ENCODE peak calls at places on chromosomes 7 and 10, in four cellular contexts. One of them, this sample, is unnamed.

GRCh38 chr10:64658528-64658927 is 1137.3 kb downstream of the REEP3 start:
- DNase-seq in Karpas-422: no peak
- DNase-seq in fibroblast of lung: no peak
- DNase-seq in DND-41: no peak
- DNase-seq in this sample: no peak

GRCh38 chr10:81514811-81515210 is 360.2 kb upstream of the NRG3 start:
- DNase-seq in Karpas-422: no peak
- DNase-seq in fibroblast of lung: no peak
- DNase-seq in DND-41: no peak
- DNase-seq in this sample: no peak

GRCh38 chr7:139734395-139734794 is 43.4 kb downstream of the HIPK2 start:
- DNase-seq in fibroblast of lung: peak; percentile 100
- DNase-seq in DND-41: no peak
- DNase-seq in Karpas-422: no peak
- DNase-seq in this sample: peak; percentile 99

GRCh38 chr10:100709146-100709545 is 36.2 kb upstream of the PAX2 start:
- DNase-seq in Karpas-422: no peak
- DNase-seq in DND-41: no peak
- DNase-seq in fibroblast of lung: no peak
- DNase-seq in this sample: no peak

GRCh38 chr7:19369806-19370205 is 224.6 kb upstream of the FERD3L start:
- DNase-seq in DND-41: no peak
- DNase-seq in fibroblast of lung: no peak
- DNase-seq in Karpas-422: no peak
- DNase-seq in this sample: no peak

GRCh38 chr7:152086513-152086912 is 61.0 kb downstream of the GALNT11 start:
- DNase-seq in DND-41: no peak
- DNase-seq in fibroblast of lung: no peak
- DNase-seq in Karpas-422: no peak
- DNase-seq in this sample: no peak

GRCh38 chr7:124784879-124785818 is 19.6 kb upstream of the GPR37 start:
- DNase-seq in DND-41: peak; percentile 20
- DNase-seq in Karpas-422: peak; percentile 74
- DNase-seq in fibroblast of lung: peak; percentile 85
- DNase-seq in this sample: peak; percentile 75

GRCh38 chr7:44791278-44792219 is 4.9 kb upstream of the PPIA start:
- DNase-seq in Karpas-422: no peak
- DNase-seq in fibroblast of lung: peak; percentile 56
- DNase-seq in DND-41: no peak
- DNase-seq in this sample: peak; percentile 81

GRCh38 chr10:95626468-95626867 is 30.0 kb downstream of the ALDH18A1 start:
- DNase-seq in fibroblast of lung: no peak
- DNase-seq in DND-41: no peak
- DNase-seq in Karpas-422: no peak
- DNase-seq in this sample: no peak

GRCh38 chr7:110568388-110568787 is 522.5 kb upstream of the LRRN3 start:
- DNase-seq in Karpas-422: no peak
- DNase-seq in fibroblast of lung: no peak
- DNase-seq in DND-41: no peak
- DNase-seq in this sample: no peak

GRCh38 chr7:123624527-123625183 is 23.0 kb downstream of the ASB15 start:
- DNase-seq in fibroblast of lung: no peak
- DNase-seq in DND-41: peak; percentile 38
- DNase-seq in Karpas-422: peak; percentile 87
- DNase-seq in this sample: peak; percentile 22

GRCh38 chr10:6221971-6222751 is 19.4 kb downstream of the PFKFB3 start:
- DNase-seq in DND-41: no peak
- DNase-seq in fibroblast of lung: no peak
- DNase-seq in Karpas-422: no peak
- DNase-seq in this sample: peak; percentile 80

GRCh38 chr7:101589976-101590662 is 39.0 kb downstream of the MYL10 start:
- DNase-seq in DND-41: no peak
- DNase-seq in fibroblast of lung: no peak
- DNase-seq in Karpas-422: peak; percentile 20
- DNase-seq in this sample: no peak

GRCh38 chr10:8183241-8183704 is 128.8 kb downstream of the GATA3 start:
- DNase-seq in fibroblast of lung: no peak
- DNase-seq in DND-41: no peak
- DNase-seq in Karpas-422: no peak
- DNase-seq in this sample: no peak

GRCh38 chr7:75696263-75697037 is 42.3 kb downstream of the HIP1 start:
- DNase-seq in Karpas-422: no peak
- DNase-seq in fibroblast of lung: no peak
- DNase-seq in DND-41: no peak
- DNase-seq in this sample: no peak

GRCh38 chr10:17199351-17199804 is 2.1 kb downstream of the TRDMT1 start:
- DNase-seq in DND-41: no peak
- DNase-seq in fibroblast of lung: peak; percentile 81
- DNase-seq in Karpas-422: no peak
- DNase-seq in this sample: peak; percentile 74

GRCh38 chr10:103929396-103929921 is 11.5 kb upstream of the STN1 start:
- DNase-seq in Karpas-422: no peak
- DNase-seq in fibroblast of lung: peak; percentile 41
- DNase-seq in DND-41: no peak
- DNase-seq in this sample: no peak

GRCh38 chr10:103926722-103927319 is 8.8 kb upstream of the STN1 start:
- DNase-seq in Karpas-422: no peak
- DNase-seq in DND-41: no peak
- DNase-seq in fibroblast of lung: no peak
- DNase-seq in this sample: no peak

GRCh38 chr10:103930449-103930848 is 12.5 kb upstream of the STN1 start:
- DNase-seq in Karpas-422: no peak
- DNase-seq in fibroblast of lung: no peak
- DNase-seq in DND-41: no peak
- DNase-seq in this sample: no peak

GRCh38 chr10:103930881-103931280 is 12.9 kb upstream of the STN1 start:
- DNase-seq in Karpas-422: no peak
- DNase-seq in DND-41: no peak
- DNase-seq in fibroblast of lung: no peak
- DNase-seq in this sample: no peak

DNA sequence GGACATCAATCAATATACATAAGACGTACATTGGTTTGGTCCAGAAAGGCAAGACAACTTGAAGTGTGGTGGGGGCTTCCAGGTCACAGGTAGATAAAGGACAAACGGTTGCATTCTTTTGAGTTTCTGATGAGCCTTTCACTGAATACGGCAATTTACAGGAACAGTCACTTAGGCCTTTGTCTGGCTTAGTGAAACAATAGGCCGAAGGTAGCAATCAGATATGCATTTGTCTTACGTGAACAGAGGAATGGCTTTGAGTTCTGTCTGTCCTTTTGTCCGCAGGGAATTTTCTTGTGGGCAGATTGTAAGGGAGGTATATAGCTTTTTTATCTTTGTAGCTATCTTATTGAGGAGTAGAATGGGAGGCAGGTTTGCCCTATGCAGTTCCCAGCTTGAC is 10.8 kb upstream of the STN1 start:
- DNase-seq in Karpas-422: no peak
- DNase-seq in fibroblast of lung: no peak
- DNase-seq in DND-41: no peak
- DNase-seq in this sample: no peak
- H3K4me3 ChIP-seq in Karpas-422: no peak overlapping the region
- H3K4me3 ChIP-seq in fibroblast of lung: no peak overlapping the region
- H3K4me3 ChIP-seq in DND-41: no peak overlapping the region
- H3K4me3 ChIP-seq in this sample: no peak overlapping the region

GRCh38 chr10:75400163-75400768 is 1.3 kb downstream of the ZNF503 start:
- DNase-seq in fibroblast of lung: peak; percentile 53
- DNase-seq in Karpas-422: no peak
- DNase-seq in DND-41: no peak
- DNase-seq in this sample: peak; percentile 69

GRCh38 chr10:75402486-75403143 is 1.1 kb upstream of the ZNF503 start:
- DNase-seq in Karpas-422: no peak
- DNase-seq in fibroblast of lung: no peak
- DNase-seq in DND-41: no peak
- DNase-seq in this sample: peak; percentile 60

GRCh38 chr10:75399461-75400162 is 2.0 kb downstream of the ZNF503 start:
- DNase-seq in DND-41: no peak
- DNase-seq in Karpas-422: no peak
- DNase-seq in fibroblast of lung: peak; percentile 84
- DNase-seq in this sample: peak; percentile 90

GRCh38 chr10:75401569-75402485 is at the start of gene ZNF503:
- DNase-seq in fibroblast of lung: peak; percentile 98
- DNase-seq in Karpas-422: no peak
- DNase-seq in DND-41: no peak
- DNase-seq in this sample: peak; percentile 99

DNA sequence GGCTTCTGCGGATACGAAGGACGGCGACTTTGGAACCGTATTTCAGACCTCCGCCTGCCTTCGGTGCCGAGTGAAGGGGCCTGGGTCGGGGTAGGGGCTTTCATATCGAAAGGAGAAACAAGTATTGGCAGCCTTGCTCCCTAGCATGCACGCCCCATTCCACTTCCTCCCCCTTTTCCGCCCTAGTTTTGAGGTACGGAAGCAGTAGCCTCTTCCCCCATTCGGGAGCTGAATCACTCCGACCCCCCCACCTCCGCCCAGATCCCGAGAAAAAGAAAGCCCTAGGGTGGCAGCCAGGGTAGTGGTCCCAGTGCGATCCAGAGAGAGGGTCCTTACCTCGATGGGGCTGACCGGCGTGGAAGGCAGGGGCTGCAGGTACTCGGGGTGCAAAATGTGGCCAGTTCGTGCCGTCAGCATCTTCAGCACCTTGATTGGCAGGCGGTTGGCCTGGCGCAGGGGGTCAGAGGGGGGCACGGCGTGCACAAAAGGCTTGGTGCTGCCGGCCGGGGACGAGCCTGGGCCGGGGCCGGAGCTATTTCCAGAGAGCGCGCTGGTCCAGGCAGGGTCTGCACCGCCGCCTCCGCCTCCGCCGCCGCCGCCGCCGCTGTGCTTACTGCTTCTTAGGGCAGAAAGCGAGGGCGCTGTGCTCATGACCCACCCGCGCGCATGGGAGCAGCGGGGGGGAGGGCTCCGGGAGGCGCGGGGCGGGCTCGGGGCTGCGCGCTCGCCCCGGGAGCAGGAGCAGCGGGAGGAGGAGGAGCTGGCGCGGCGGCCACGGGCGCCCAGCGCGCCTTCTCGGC is 595 bp downstream of the ZNF503 start:
- DNase-seq in DND-41: no peak
- DNase-seq in Karpas-422: no peak
- DNase-seq in fibroblast of lung: peak; percentile 75
- DNase-seq in this sample: peak; percentile 90
- H3K9ac ChIP-seq in DND-41: no peak overlapping the region
- H3K9ac ChIP-seq in Karpas-422: no peak overlapping the region
- H3K9ac ChIP-seq in fibroblast of lung: peak overlapping the region; percentile 84
- H3K9ac ChIP-seq in this sample: peak overlapping the region; percentile 95

GRCh38 chr7:55965805-55966421 is 1.5 kb downstream of the NIPSNAP2 start:
- DNase-seq in fibroblast of lung: no peak
- DNase-seq in Karpas-422: no peak
- DNase-seq in DND-41: no peak
- DNase-seq in this sample: peak; percentile 79

GRCh38 chr7:55964261-55964801 is at the start of gene NIPSNAP2:
- DNase-seq in Karpas-422: peak; percentile 89
- DNase-seq in DND-41: peak; percentile 65
- DNase-seq in fibroblast of lung: peak; percentile 46
- DNase-seq in this sample: peak; percentile 79

GRCh38 chr7:55964802-55965470 is 551 bp downstream of the NIPSNAP2 start:
- DNase-seq in fibroblast of lung: peak; percentile 68
- DNase-seq in Karpas-422: peak; percentile 79
- DNase-seq in DND-41: peak; percentile 45
- DNase-seq in this sample: peak; percentile 75

GRCh38 chr7:55969391-55969790 is 5.0 kb downstream of the NIPSNAP2 start:
- DNase-seq in DND-41: no peak
- DNase-seq in Karpas-422: no peak
- DNase-seq in fibroblast of lung: no peak
- DNase-seq in this sample: no peak

DNA sequence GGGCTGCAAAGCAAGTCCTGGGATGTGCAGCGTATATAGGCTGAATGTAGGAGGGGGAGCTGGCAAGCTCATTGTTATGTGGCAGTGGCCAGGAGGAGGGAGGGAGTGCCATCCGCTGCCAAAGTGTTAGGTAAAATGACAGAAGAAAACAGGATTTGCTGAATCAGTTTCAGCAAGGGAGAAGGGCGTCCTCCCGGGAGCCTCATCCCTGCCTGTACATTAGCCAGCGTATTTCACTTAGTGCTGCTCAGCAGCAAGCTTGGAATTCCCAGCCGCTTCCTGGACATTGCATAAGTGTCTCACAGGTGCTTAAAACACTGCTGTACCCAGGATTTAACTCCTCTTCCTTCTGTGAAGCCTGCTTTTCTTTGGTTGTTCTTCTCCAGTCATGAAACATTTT is 2.5 kb downstream of the NIPSNAP2 start:
- DNase-seq in fibroblast of lung: no peak
- DNase-seq in Karpas-422: no peak
- DNase-seq in DND-41: no peak
- DNase-seq in this sample: no peak
- H3K4me3 ChIP-seq in fibroblast of lung: no peak overlapping the region
- H3K4me3 ChIP-seq in Karpas-422: no peak overlapping the region
- H3K4me3 ChIP-seq in DND-41: no peak overlapping the region
- H3K4me3 ChIP-seq in this sample: no peak overlapping the region

GRCh38 chr10:131901181-131901829 is 497 bp downstream of the PPP2R2D start:
- DNase-seq in DND-41: peak; percentile 52
- DNase-seq in fibroblast of lung: peak; percentile 12
- DNase-seq in Karpas-422: peak; percentile 81
- DNase-seq in this sample: peak; percentile 69

GRCh38 chr10:131899695-131900349 is 986 bp upstream of the PPP2R2D start:
- DNase-seq in fibroblast of lung: no peak
- DNase-seq in DND-41: no peak
- DNase-seq in Karpas-422: peak; percentile 55
- DNase-seq in this sample: no peak

GRCh38 chr10:131902691-131903090 is 1.9 kb downstream of the PPP2R2D start:
- DNase-seq in fibroblast of lung: no peak
- DNase-seq in Karpas-422: no peak
- DNase-seq in DND-41: no peak
- DNase-seq in this sample: no peak

GRCh38 chr10:131900350-131901152 is at the start of gene PPP2R2D:
- DNase-seq in Karpas-422: peak; percentile 98
- DNase-seq in fibroblast of lung: peak; percentile 86
- DNase-seq in DND-41: peak; percentile 91
- DNase-seq in this sample: peak; percentile 97

GRCh38 chr10:131902211-131902610 is 1.4 kb downstream of the PPP2R2D start:
- DNase-seq in Karpas-422: no peak
- DNase-seq in DND-41: peak; percentile 15
- DNase-seq in fibroblast of lung: no peak
- DNase-seq in this sample: no peak
- H3K9ac ChIP-seq in Karpas-422: peak overlapping the region; percentile 90
- H3K9ac ChIP-seq in DND-41: peak overlapping the region; percentile 85
- H3K9ac ChIP-seq in fibroblast of lung: no peak overlapping the region
- H3K9ac ChIP-seq in this sample: peak overlapping the region; percentile 84

GRCh38 chr7:65429642-65430343 is 56.1 kb downstream of the ZNF92 start:
- DNase-seq in fibroblast of lung: no peak
- DNase-seq in Karpas-422: no peak
- DNase-seq in DND-41: no peak
- DNase-seq in this sample: no peak
- H3K4me3 ChIP-seq in fibroblast of lung: no peak overlapping the region
- H3K4me3 ChIP-seq in Karpas-422: no peak overlapping the region
- H3K4me3 ChIP-seq in DND-41: no peak overlapping the region
- H3K4me3 ChIP-seq in this sample: no peak overlapping the region

DNA sequence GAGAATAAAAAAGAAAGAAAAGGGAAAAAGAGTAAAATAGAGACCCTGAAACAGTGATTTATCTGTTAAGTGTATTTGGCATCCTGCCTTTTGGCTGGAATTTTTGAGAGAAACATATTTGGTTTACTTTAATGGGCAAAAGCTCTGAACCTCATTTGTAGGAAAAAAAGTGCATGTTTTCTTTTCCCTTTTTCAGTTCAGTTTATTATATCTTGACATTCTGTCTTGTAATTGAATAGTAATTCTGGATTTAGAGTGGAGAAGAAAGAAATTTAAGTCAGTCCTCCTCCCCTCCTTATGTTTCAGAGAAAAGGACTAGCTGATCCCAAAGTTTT is 69.5 kb downstream of the ARID5B start:
- DNase-seq in fibroblast of lung: peak; percentile 69
- DNase-seq in DND-41: no peak
- DNase-seq in Karpas-422: no peak
- DNase-seq in this sample: peak; percentile 21
- H3K9ac ChIP-seq in fibroblast of lung: no peak overlapping the region
- H3K9ac ChIP-seq in DND-41: no peak overlapping the region
- H3K9ac ChIP-seq in Karpas-422: no peak overlapping the region
- H3K9ac ChIP-seq in this sample: peak overlapping the region; percentile 35

This sample was measured in GM23248.